ENCODE peak calls at places on chromosomes 16 and 17, in four cellular contexts. Z is naive thymus-derived CD8-positive, alpha-beta T cell; D is A549; E is left cardiac atrium. M is an unnamed sample.

GRCh38 chr17:55664287-55664686 is 58.4 kb downstream of the TMEM100 start:
- DNase-seq in Z (no peak), D (no peak), E (no peak), M (no peak)

GRCh38 chr16:47311738-47312505 is 148.9 kb downstream of the ITFG1 start:
- DNase-seq in Z (no peak), E (no peak), D (peak), M (no peak)

GRCh38 chr17:10776372-10776771 is 27.5 kb downstream of the TMEM238L start:
- DNase-seq in Z (no peak), E (no peak), D (no peak), M (no peak)

GRCh38 chr17:72419866-72420774 is 299.3 kb downstream of the SOX9 start:
- DNase-seq in E (no peak), D (no peak), Z (no peak), M (no peak)

GRCh38 chr16:4212207-4212933 is 29.5 kb downstream of the SRL start:
- DNase-seq in D (no peak), E (peak), Z (no peak), M (no peak)

GRCh38 chr17:29124135-29124930 is 55.9 kb downstream of the MYO18A start:
- DNase-seq in E (peak), Z (no peak), D (peak), M (peak)

GRCh38 chr17:43772877-43773648 is 5.7 kb downstream of the DUSP3 start:
- DNase-seq in D (no peak), E (no peak), Z (no peak), M (peak)

GRCh38 chr17:61139219-61139618 is 260.4 kb upstream of the TBX2 start:
- DNase-seq in E (no peak), D (no peak), Z (peak), M (no peak)

GRCh38 chr17:78723001-78723796 is 58.9 kb downstream of the CYTH1 start:
- DNase-seq in D (no peak), E (peak), Z (no peak), M (no peak)

GRCh38 chr17:32323784-32324590 is 18.0 kb downstream of the C17orf75 start:
- DNase-seq in E (no peak), D (no peak), Z (peak), M (no peak)

GRCh38 chr16:64910351-64910750 is 211.5 kb downstream of the CDH11 start:
- DNase-seq in D (peak), E (peak), Z (no peak), M (no peak)

GRCh38 chr16:30715777-30716445 is 16.9 kb downstream of the SRCAP start:
- DNase-seq in E (no peak), Z (peak), D (peak), M (no peak)

GRCh38 chr16:12375341-12375740 is 398.8 kb downstream of the SNX29 start:
- DNase-seq in E (peak), Z (no peak), D (no peak), M (no peak)

GRCh38 chr16:56576585-56577299 is 11.9 kb downstream of the MT4 start:
- DNase-seq in D (peak), E (peak), Z (peak), M (peak)

GRCh38 chr16:66950971-66951790 is 9.9 kb upstream of the CES3 start:
- DNase-seq in E (no peak), Z (no peak), D (no peak), M (no peak)

GRCh38 chr16:54054237-54054780 is 232.3 kb downstream of the IRX3 start:
- DNase-seq in Z (no peak), D (no peak), E (no peak), M (no peak)

GRCh38 chr16:87698676-87699179 is 67.1 kb downstream of the KLHDC4 start:
- DNase-seq in E (no peak), D (no peak), Z (no peak), M (no peak)

GRCh38 chr16:12386076-12386641 is 409.6 kb downstream of the SNX29 start:
- DNase-seq in E (no peak), Z (no peak), D (no peak), M (no peak)

M was measured in K562.